ENCODE peak calls at places on chromosomes 5 and 9, in seven cellular contexts. Y, N, S, E, D, C and T are unnamed samples.

GRCh38 chr5:73264626-73265025 is 91.6 kb downstream of the TMEM174 start:
- DNase-seq in E (no peak), Y (no peak), N (no peak), D (no peak), S (no peak), C (no peak), T (no peak)

GRCh38 chr5:131977212-131977604 is 31.7 kb upstream of the MEIKIN start:
- DNase-seq in D (no peak), Y (peak), S (no peak), E (peak), C (no peak), N (peak), T (no peak)

GRCh38 chr9:135215571-135216161 is 128.2 kb downstream of the OLFM1 start:
- DNase-seq in C (no peak), E (no peak), D (peak), S (peak), Y (no peak), N (peak), T (no peak)

GRCh38 chr5:173988554-173989431 is at the start of gene C5orf47:
- DNase-seq in N (no peak), C (no peak), D (peak), S (no peak), E (no peak), Y (no peak), T (no peak)

GRCh38 chr5:50863771-50864170 is 197.3 kb downstream of the PARP8 start:
- DNase-seq in Y (peak), C (no peak), S (no peak), D (no peak), N (no peak), E (no peak), T (no peak)

GRCh38 chr5:75869891-75870290 is 152.7 kb upstream of the POC5 start:
- DNase-seq in S (no peak), E (no peak), N (no peak), D (no peak), Y (no peak), C (no peak), T (no peak)

GRCh38 chr9:137429546-137429890 is 6.3 kb downstream of the NOXA1 start:
- DNase-seq in E (no peak), D (peak), S (peak), N (no peak), C (no peak), Y (no peak), T (no peak)

GRCh38 chr5:53936481-53937352 is 373.7 kb downstream of the ARL15 start:
- DNase-seq in C (peak), E (no peak), N (no peak), D (no peak), S (no peak), Y (no peak), T (peak)

GRCh38 chr5:128304121-128304520 is 220.6 kb downstream of the SLC12A2 start:
- DNase-seq in C (no peak), D (no peak), Y (peak), N (no peak), S (no peak), E (no peak), T (no peak)

GRCh38 chr9:75027187-75028107 is 646 bp downstream of the CARNMT1 start:
- DNase-seq in S (peak), Y (peak), D (peak), N (peak), C (peak), E (peak), T (peak)

GRCh38 chr9:32550609-32551490 is 1.3 kb upstream of the SMIM27 start:
- DNase-seq in Y (peak), E (peak), N (peak), C (peak), S (peak), D (peak), T (peak)

GRCh38 chr9:127543973-127544533 is 68.0 kb upstream of the STXBP1 start:
- DNase-seq in Y (no peak), E (no peak), C (no peak), D (no peak), S (no peak), N (no peak), T (no peak)

GRCh38 chr5:132012385-132013005 is 1.0 kb upstream of the ACSL6 start:
- DNase-seq in E (peak), C (peak), S (peak), Y (peak), D (peak), N (peak), T (peak)

GRCh38 chr9:135601988-135602387 is 37.4 kb downstream of the GLT6D1 start:
- DNase-seq in N (no peak), C (no peak), E (peak), S (no peak), Y (no peak), D (no peak), T (no peak)

GRCh38 chr5:102755691-102756371 is 726 bp downstream of the PAM start:
- DNase-seq in C (peak), Y (peak), N (peak), E (peak), S (peak), D (peak), T (peak)

GRCh38 chr5:158013939-158014338 is 155.0 kb upstream of the CLINT1 start:
- DNase-seq in N (no peak), D (no peak), Y (peak), E (no peak), S (no peak), C (no peak), T (no peak)

GRCh38 chr5:76831108-76831447 is 12.2 kb downstream of the F2RL1 start:
- DNase-seq in D (no peak), C (no peak), N (no peak), S (no peak), Y (peak), E (peak), T (no peak)

GRCh38 chr5:176747670-176748072 is 62.7 kb upstream of the UNC5A start:
- DNase-seq in Y (no peak), N (no peak), C (no peak), S (no peak), E (peak), D (no peak), T (no peak)

GRCh38 chr5:157613385-157614245 is 38.0 kb upstream of the ADAM19 start:
- DNase-seq in C (no peak), N (no peak), S (no peak), E (no peak), Y (no peak), D (no peak), T (no peak)

GRCh38 chr5:135313405-135313804 is 85.6 kb downstream of the MACROH2A1 start:
- DNase-seq in E (peak), D (no peak), N (no peak), S (no peak), C (no peak), Y (no peak), T (no peak)

GRCh38 chr9:117411547-117411946 is 3.3 kb downstream of the ASTN2 start:
- DNase-seq in D (no peak), N (no peak), C (no peak), E (peak), S (no peak), Y (no peak), T (no peak)

GRCh38 chr9:82109626-82110025 is 121.1 kb downstream of the SPATA31D1 start:
- DNase-seq in D (no peak), E (no peak), S (no peak), C (no peak), Y (no peak), N (no peak), T (no peak)

GRCh38 chr5:134028496-134028895 is 23.7 kb upstream of the VDAC1 start:
- DNase-seq in C (no peak), N (no peak), S (no peak), Y (no peak), E (no peak), D (no peak), T (no peak)

GRCh38 chr5:64666058-64666457 is 24.2 kb upstream of the SHISAL2B start:
- DNase-seq in E (no peak), N (no peak), Y (no peak), D (no peak), S (no peak), C (no peak), T (no peak)

GRCh38 chr9:118426772-118427171 is 722.6 kb downstream of the TLR4 start:
- DNase-seq in E (no peak), C (no peak), Y (no peak), D (no peak), S (no peak), N (no peak), T (no peak)

GRCh38 chr9:136703231-136703870 is 9.0 kb upstream of the DIPK1B start:
- DNase-seq in N (no peak), S (no peak), D (no peak), E (no peak), Y (no peak), C (no peak), T (no peak)

GRCh38 chr5:134101686-134102439 is 12.6 kb upstream of the TCF7 start:
- DNase-seq in Y (peak), N (peak), C (no peak), E (no peak), S (peak), D (peak), T (peak)

GRCh38 chr9:1709347-1709746 is 305.8 kb upstream of the SMARCA2 start:
- DNase-seq in E (no peak), C (no peak), S (no peak), N (no peak), Y (no peak), D (no peak), T (no peak)

GRCh38 chr9:126550891-126551351 is 62.8 kb upstream of the LMX1B start:
- DNase-seq in N (no peak), Y (no peak), D (no peak), C (no peak), E (no peak), S (no peak), T (no peak)

GRCh38 chr9:12956805-12957204 is 182.0 kb downstream of the LURAP1L start:
- DNase-seq in E (no peak), S (no peak), D (no peak), Y (no peak), C (no peak), N (no peak), T (no peak)

GRCh38 chr5:179348833-179349232 is 3.6 kb upstream of the ADAMTS2 start:
- DNase-seq in D (no peak), N (no peak), C (no peak), S (no peak), E (no peak), Y (no peak), T (no peak)

GRCh38 chr9:107738789-107739188 is 249.2 kb upstream of the KLF4 start:
- DNase-seq in C (peak), N (no peak), D (no peak), E (peak), Y (no peak), S (no peak), T (no peak)

GRCh38 chr9:110173322-110173642 is 34.7 kb downstream of the C9orf152 start:
- DNase-seq in C (no peak), E (peak), D (no peak), Y (no peak), S (no peak), N (no peak), T (no peak)

GRCh38 chr5:29148581-29148980 is 2044.9 kb upstream of the CDH6 start:
- DNase-seq in S (no peak), C (no peak), D (no peak), Y (no peak), E (no peak), N (no peak), T (no peak)

GRCh38 chr9:10366171-10366779 is 246.5 kb downstream of the PTPRD start:
- DNase-seq in D (no peak), C (no peak), E (no peak), S (no peak), Y (peak), N (no peak), T (no peak)

GRCh38 chr9:136858844-136859757 is 7.0 kb downstream of the MAMDC4 start:
- DNase-seq in C (no peak), D (peak), N (peak), E (no peak), S (peak), Y (no peak), T (no peak)

GRCh38 chr5:41789434-41789833 is 80.8 kb downstream of the OXCT1 start:
- DNase-seq in Y (peak), D (no peak), C (no peak), S (no peak), E (no peak), N (no peak), T (no peak)

GRCh38 chr5:98935206-98935605 is 6.4 kb upstream of the CHD1 start:
- DNase-seq in E (no peak), N (no peak), Y (no peak), S (no peak), D (no peak), C (no peak), T (no peak)

GRCh38 chr9:129002989-129003388 is 25.1 kb downstream of the SH3GLB2 start:
- DNase-seq in N (no peak), C (no peak), S (no peak), D (no peak), E (no peak), Y (no peak), T (no peak)
- TF ChIP-seq POLR2A in N (no peak), C (no peak), S (no peak), D (no peak), E (no peak), Y (no peak), T (no peak)

DNA sequence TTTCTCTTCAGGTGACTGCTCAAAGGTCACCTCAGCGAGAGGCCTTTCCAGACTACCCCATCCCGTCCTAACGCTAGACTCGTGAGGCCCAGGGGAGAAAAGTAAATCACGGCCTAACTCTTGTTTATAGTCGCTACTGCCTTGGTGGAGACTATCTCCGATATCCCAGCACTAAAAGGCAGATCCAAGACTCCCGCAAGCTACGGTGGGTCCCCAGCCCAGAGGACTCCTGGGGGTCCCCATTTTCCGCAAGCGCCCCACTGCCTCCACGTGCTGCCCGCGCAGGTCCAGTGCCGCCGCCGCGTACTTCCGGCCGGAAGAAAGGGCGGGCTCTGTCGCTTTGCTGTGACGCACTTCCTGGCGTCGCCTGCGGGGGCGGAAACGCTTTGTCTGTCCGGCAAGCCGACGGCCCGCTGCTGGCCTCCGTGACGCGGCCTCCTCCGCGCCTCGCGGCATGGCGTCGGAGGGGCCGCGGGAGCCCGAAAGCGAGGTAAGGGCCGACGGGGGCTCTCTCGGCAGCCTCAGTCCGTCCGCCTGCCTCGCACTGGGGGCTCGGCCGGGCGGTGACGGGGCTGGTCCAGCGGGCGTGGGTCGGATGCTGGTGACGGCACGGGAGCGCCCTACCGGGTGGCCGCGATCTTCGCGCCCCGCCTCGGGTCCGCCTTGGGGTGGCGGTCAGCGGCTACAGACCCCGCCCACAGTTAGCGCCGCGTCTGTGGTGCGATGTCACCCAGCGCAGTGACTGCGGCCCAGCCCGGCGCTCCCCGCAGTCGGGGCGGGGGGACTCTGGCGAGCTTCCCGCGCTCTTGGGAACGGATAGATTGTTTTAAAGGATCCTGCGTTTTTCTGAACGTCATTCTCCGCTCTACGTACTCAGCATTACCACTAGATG is at the start of gene SECISBP2:
- DNase-seq in D (peak), C (peak), E (peak), Y (peak), N (peak), S (peak), T (peak)
- TF ChIP-seq POLR2A in D (peak), C (peak), E (no peak), Y (peak), N (peak), S (peak), T (peak)

GRCh38 chr5:149135536-149136201 is 5.6 kb upstream of the ABLIM3 start:
- DNase-seq in E (no peak), D (no peak), Y (peak), S (no peak), N (no peak), C (no peak), T (peak)

GRCh38 chr5:149130932-149131273 is 10.4 kb upstream of the ABLIM3 start:
- DNase-seq in E (no peak), N (no peak), Y (no peak), S (no peak), C (no peak), D (no peak), T (no peak)

GRCh38 chr5:149132474-149132873 is 8.8 kb upstream of the ABLIM3 start:
- DNase-seq in N (no peak), S (no peak), C (no peak), D (no peak), E (no peak), Y (no peak), T (no peak)

GRCh38 chr5:149134778-149135169 is 6.5 kb upstream of the ABLIM3 start:
- DNase-seq in N (no peak), Y (no peak), D (no peak), C (no peak), E (no peak), S (no peak), T (no peak)

GRCh38 chr5:149133795-149134777 is 7.2 kb upstream of the ABLIM3 start:
- DNase-seq in D (no peak), S (no peak), Y (peak), N (no peak), E (no peak), C (peak), T (peak)
- TF ChIP-seq POLR2A in D (no peak), S (no peak), Y (no peak), N (no peak), E (no peak), C (no peak), T (no peak)

GRCh38 chr5:149960272-149961185 is at the start of gene SLC26A2:
- DNase-seq in S (peak), N (peak), E (peak), Y (peak), D (peak), C (peak), T (peak)
- TF ChIP-seq POLR2A in S (peak), N (peak), E (no peak), Y (peak), D (peak), C (peak), T (peak)

DNA sequence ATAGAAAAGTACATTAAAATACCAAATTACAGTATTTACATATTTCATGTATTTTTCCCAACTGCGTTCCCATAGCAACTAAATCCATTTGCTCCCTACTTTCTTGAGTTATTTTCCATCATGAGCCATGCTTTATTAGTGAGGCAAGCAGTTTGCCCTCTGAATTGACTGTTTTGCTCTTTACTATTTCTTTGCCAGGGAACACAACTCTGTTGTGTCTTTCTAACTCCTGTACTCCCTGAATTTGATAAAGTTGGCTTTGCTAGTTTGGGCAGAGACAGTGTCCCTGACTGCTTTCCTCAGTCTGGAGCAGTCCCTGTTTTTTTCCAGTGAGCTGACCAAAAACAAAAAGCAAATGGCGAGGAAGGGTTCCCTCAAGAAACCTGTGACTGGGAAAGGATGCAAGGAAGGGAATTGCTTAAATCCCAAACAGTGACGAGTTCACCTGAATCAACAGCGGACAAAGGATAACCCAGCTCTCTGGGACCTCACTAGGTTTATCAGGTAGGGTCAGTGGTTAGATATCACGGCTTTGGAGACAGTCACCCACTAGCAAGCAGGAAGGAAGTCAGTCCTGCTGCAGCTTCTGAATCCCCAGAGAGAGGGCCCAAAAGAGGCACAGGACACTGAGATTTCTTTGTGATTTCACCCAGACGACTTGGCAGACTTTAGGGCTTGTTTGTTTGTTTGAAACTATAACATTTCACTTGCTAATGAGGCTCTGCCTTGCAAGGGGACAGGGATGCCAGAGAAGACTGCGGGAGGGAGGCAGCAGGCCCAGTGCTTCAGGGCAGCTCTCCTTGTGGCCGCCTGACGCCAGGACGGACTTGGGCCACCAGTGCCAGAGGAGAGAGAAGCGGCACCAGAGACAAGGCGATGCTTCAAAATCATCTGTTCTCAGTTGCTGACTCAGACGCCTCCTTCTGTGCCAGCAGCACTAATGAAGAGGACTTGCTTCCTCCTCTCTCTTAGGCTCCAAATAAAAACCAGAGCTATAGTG is 275.8 kb upstream of the SLC30A5 start:
- DNase-seq in E (no peak), N (no peak), D (peak), Y (no peak), C (no peak), S (no peak), T (no peak)
- TF ChIP-seq POLR2A in E (no peak), N (no peak), D (no peak), Y (no peak), C (no peak), S (no peak), T (no peak)

GRCh38 chr9:38370231-38370630 is 22.3 kb upstream of the ALDH1B1 start:
- DNase-seq in C (no peak), E (peak), D (peak), N (no peak), Y (no peak), S (no peak), T (no peak)
- TF ChIP-seq POLR2A in C (no peak), E (no peak), D (no peak), N (no peak), Y (no peak), S (no peak), T (no peak)

GRCh38 chr9:129320575-129321311 is 142.7 kb upstream of the IER5L start:
- DNase-seq in D (peak), N (peak), E (peak), C (peak), S (peak), Y (peak), T (no peak)
- TF ChIP-seq POLR2A in D (peak), N (peak), E (no peak), C (peak), S (no peak), Y (no peak), T (peak)